ENCODE peak calls at places on chromosomes 16 and 17, in nine cellular contexts. V is effector memory CD4-positive, alpha-beta T cell; Y is hippocampal formation; C is mesendoderm; U is GM03348; P is GM23248; G is GM23338; L is central memory CD8-positive, alpha-beta T cell; J is fibroblast of mammary gland. S is an unnamed sample.

GRCh38 chr16:66682271-66682670 is 14.3 kb downstream of the CMTM4 start:
- DNase-seq in V (no peak), Y (no peak), C (no peak), U (peak; percentile 52), P (peak; percentile 45), G (no peak), L (no peak), J (no peak), S (no peak)

GRCh38 chr17:80372922-80373570 is 41.9 kb upstream of the ENDOV start:
- DNase-seq in V (no peak), Y (no peak), C (no peak), U (no peak), P (no peak), G (no peak), L (no peak), J (no peak), S (no peak)

GRCh38 chr16:64950731-64951130 is 171.1 kb downstream of the CDH11 start:
- DNase-seq in V (no peak), Y (no peak), C (no peak), U (no peak), P (no peak), G (no peak), L (no peak), J (no peak), S (no peak)

GRCh38 chr17:8847891-8848290 is 19.6 kb downstream of the PIK3R6 start:
- DNase-seq in V (no peak), Y (no peak), C (no peak), U (no peak), P (no peak), G (no peak), L (no peak), J (no peak), S (no peak)

GRCh38 chr17:79661292-79662041 is 50.6 kb upstream of the RBFOX3 start:
- DNase-seq in V (no peak), Y (no peak), C (no peak), U (no peak), P (no peak), G (no peak), L (no peak), J (no peak), S (no peak)

GRCh38 chr16:87416826-87417471 is 24.8 kb downstream of the MAP1LC3B start:
- DNase-seq in V (no peak), Y (peak; percentile 24), C (no peak), U (peak; percentile 67), P (peak; percentile 75), G (no peak), L (no peak), J (peak; percentile 78), S (peak; percentile 78)

GRCh38 chr17:2176484-2177175 is 121.7 kb downstream of the HIC1 start:
- DNase-seq in V (no peak), Y (no peak), C (no peak), U (no peak), P (no peak), G (no peak), L (no peak), J (no peak), S (no peak)

GRCh38 chr16:54503011-54503410 is 216.4 kb upstream of the IRX3 start:
- DNase-seq in V (no peak), Y (no peak), C (peak; percentile 8), U (peak; percentile 28), P (peak; percentile 60), G (no peak), L (no peak), J (no peak), S (no peak)

GRCh38 chr16:77986021-77986420 is 36.3 kb upstream of the CLEC3A start:
- DNase-seq in V (no peak), Y (peak; percentile 10), C (no peak), U (no peak), P (no peak), G (no peak), L (no peak), J (no peak), S (no peak)